ENCODE peak calls at places on chromosomes 4 and X, in nine cellular contexts. W, F, E, T, S, I, Z, A and K are unnamed samples.
A peak's percentile ranks its signal among the peaks of the same experiment; 100 is the strongest.

GRCh38 chr4:186104114-186104894 is at the start of gene FAM149A:
- DNase-seq in I (no peak), S (no peak), E (peak; percentile 85), W (peak; percentile 41), F (no peak), A (peak; percentile 53), Z (peak; percentile 38), T (peak; percentile 26), K (no peak)

GRCh38 chr4:15547392-15547791 is 77.7 kb downstream of the CC2D2A start:
- DNase-seq in Z (no peak), F (no peak), I (no peak), E (no peak), A (no peak), S (no peak), W (no peak), T (no peak), K (no peak)

GRCh38 chrX:35726176-35726575 is 72.0 kb upstream of the MAGEB16 start:
- DNase-seq in F (peak; percentile 10), T (no peak), S (no peak), E (peak; percentile 59), I (no peak), W (no peak), Z (no peak), A (no peak), K (no peak)

GRCh38 chr4:13892739-13893105 is 265.2 kb upstream of the BOD1L1 start:
- DNase-seq in S (no peak), I (no peak), Z (no peak), T (peak; percentile 48), W (no peak), A (no peak), E (no peak), F (no peak), K (no peak)

GRCh38 chr4:147233-147632 is 22.9 kb downstream of the ZNF718 start:
- DNase-seq in E (no peak), W (no peak), A (no peak), Z (no peak), I (no peak), T (no peak), F (no peak), S (no peak), K (no peak)

GRCh38 chr4:4880492-4880891 is 21.0 kb downstream of the MSX1 start:
- DNase-seq in S (no peak), F (peak; percentile 9), I (no peak), W (no peak), Z (no peak), E (peak; percentile 4), A (no peak), T (no peak), K (no peak)

GRCh38 chr4:126071346-126072333 is 756.9 kb downstream of the FAT4 start:
- DNase-seq in E (peak; percentile 81), T (peak; percentile 11), Z (no peak), F (no peak), A (no peak), I (no peak), S (no peak), W (no peak), K (no peak)

GRCh38 chr4:40423735-40424134 is 88.6 kb downstream of the CHRNA9 start:
- DNase-seq in F (no peak), A (no peak), E (no peak), I (no peak), S (no peak), W (no peak), T (no peak), Z (no peak), K (no peak)

GRCh38 chr4:73816814-73817213 is 19.7 kb upstream of the CXCL6 start:
- DNase-seq in A (no peak), Z (no peak), I (no peak), S (no peak), W (no peak), T (peak; percentile 71), F (no peak), E (no peak), K (no peak)

GRCh38 chr4:15717126-15717525 is 14.3 kb downstream of the BST1 start:
- DNase-seq in Z (no peak), A (no peak), E (peak; percentile 52), W (no peak), T (peak; percentile 12), S (no peak), F (no peak), I (no peak), K (no peak)

GRCh38 chr4:62548108-62548524 is 1348.0 kb downstream of the ADGRL3 start:
- DNase-seq in E (peak; percentile 16), A (no peak), W (no peak), F (no peak), T (peak; percentile 28), Z (peak; percentile 54), S (peak; percentile 33), I (no peak), K (no peak)

GRCh38 chr4:47349323-47349722 is 114.2 kb downstream of the COMMD8 start:
- DNase-seq in W (no peak), E (no peak), Z (no peak), F (no peak), I (no peak), T (no peak), S (no peak), A (no peak), K (no peak)

GRCh38 chr4:99205104-99205979 is 13.7 kb downstream of the ADH6 start:
- DNase-seq in A (no peak), E (no peak), T (no peak), W (no peak), S (no peak), F (no peak), I (no peak), Z (peak; percentile 71), K (no peak)

GRCh38 chr4:155984398-155984797 is 30.7 kb upstream of the CTSO start:
- DNase-seq in S (no peak), T (no peak), I (no peak), A (no peak), F (no peak), Z (no peak), E (peak; percentile 22), W (no peak), K (no peak)

GRCh38 chr4:25863347-25863784 is 578 bp upstream of the SEL1L3 start:
- DNase-seq in W (no peak), I (no peak), E (peak; percentile 62), Z (no peak), A (no peak), S (no peak), F (peak; percentile 54), T (no peak), K (no peak)

GRCh38 chrX:39773923-39774803 is 323.6 kb downstream of the BCOR start:
- DNase-seq in F (no peak), Z (no peak), S (no peak), E (no peak), I (no peak), W (no peak), T (peak; percentile 17), A (peak; percentile 21), K (no peak)